ENCODE peak calls at places on chromosomes 2 and 18, in five cellular contexts. E is amniotic stem cell; J is vagina; S is activated T-cell treated with anti-CD3 and anti-CD28 coated beads, Interleukin-2, amount 50 U/mL, for 48 hours; N is NCI-H774. L is an unnamed sample.

GRCh38 chr2:24984912-24985311 is 13.2 kb upstream of the DNAJC27 start:
- DNase-seq in E (no peak), N (no peak), S (no peak), J (no peak), L (no peak)

GRCh38 chr2:201930831-201931230 is 102.8 kb upstream of the FZD7 start:
- DNase-seq in S (no peak), J (no peak), E (no peak), N (no peak), L (no peak)

GRCh38 chr2:78304678-78305077 is 720.8 kb upstream of the REG3G start:
- DNase-seq in N (peak), E (no peak), J (no peak), S (no peak), L (no peak)

GRCh38 chr2:138277062-138277461 is 224.5 kb upstream of the SPOPL start:
- DNase-seq in J (no peak), N (no peak), E (no peak), S (no peak), L (no peak)

GRCh38 chr2:57497489-57498096 is 549.0 kb upstream of the VRK2 start:
- DNase-seq in S (peak), J (no peak), E (peak), N (peak), L (peak)

GRCh38 chr2:9532421-9532820 is 23.2 kb downstream of the ADAM17 start:
- DNase-seq in N (no peak), S (no peak), J (no peak), E (no peak), L (no peak)

GRCh38 chr2:5921081-5921642 is 229.0 kb downstream of the SOX11 start:
- DNase-seq in E (no peak), S (no peak), J (no peak), N (no peak), L (no peak)

GRCh38 chr2:71894266-71894665 is 253.4 kb downstream of the CYP26B1 start:
- DNase-seq in N (no peak), E (no peak), S (no peak), J (peak), L (no peak)

GRCh38 chr18:60147326-60147725 is 225.2 kb downstream of the MC4R start:
- DNase-seq in J (no peak), S (no peak), E (no peak), N (no peak), L (no peak)

GRCh38 chr2:223051580-223052375 is at the start of gene KCNE4:
- DNase-seq in S (no peak), J (no peak), N (no peak), E (no peak), L (no peak)

GRCh38 chr2:188664391-188664790 is 309.8 kb upstream of the COL3A1 start:
- DNase-seq in N (no peak), E (no peak), S (no peak), J (no peak), L (no peak)

L was measured in epithelial cell of proximal tubule.